ENCODE peak calls at places on chromosomes 11 and 22, in four cellular contexts. J, S, L and W are unnamed samples.

GRCh38 chr22:22867996-22868715 is 19.5 kb upstream of the IGLL5 start:
- DNase-seq in J (no peak), S (no peak), L (no peak), W (no peak)

GRCh38 chr11:124746621-124747243 is 5.3 kb downstream of the VSIG2 start:
- DNase-seq in J (peak; percentile 29), S (peak; percentile 27), L (no peak), W (no peak)

GRCh38 chr11:66815646-66816045 is 27.6 kb upstream of the RCE1 start:
- DNase-seq in J (no peak), S (no peak), L (no peak), W (no peak)

GRCh38 chr11:56013805-56014204 is 13.6 kb upstream of the OR5AS1 start:
- DNase-seq in J (no peak), S (no peak), L (no peak), W (no peak)

GRCh38 chr11:117328414-117329010 is 858 bp downstream of the CEP164 start:
- DNase-seq in J (peak; percentile 53), S (no peak), L (no peak), W (no peak)

GRCh38 chr22:44686873-44687600 is 15.0 kb upstream of the PRR5 start:
- DNase-seq in J (no peak), S (no peak), L (no peak), W (no peak)

GRCh38 chr22:43681724-43682360 is 130.3 kb downstream of the EFCAB6 start:
- DNase-seq in J (no peak), S (no peak), L (no peak), W (no peak)

GRCh38 chr11:114213622-114214021 is 82.6 kb upstream of the NNMT start:
- DNase-seq in J (no peak), S (no peak), L (no peak), W (no peak)

GRCh38 chr11:18844753-18845367 is 53.3 kb upstream of the PTPN5 start:
- DNase-seq in J (peak; percentile 42), S (no peak), L (no peak), W (no peak)

GRCh38 chr11:118304227-118304808 is at the start of gene CD3E:
- DNase-seq in J (no peak), S (no peak), L (no peak), W (no peak)

GRCh38 chr11:76263657-76264056 is 57.4 kb upstream of the WNT11 start:
- DNase-seq in J (no peak), S (no peak), L (no peak), W (no peak)

GRCh38 chr11:111445586-111445985 is 66.5 kb upstream of the POU2AF1 start:
- DNase-seq in J (no peak), S (no peak), L (no peak), W (no peak)

GRCh38 chr11:86446163-86446923 is 71.7 kb downstream of the CCDC81 start:
- DNase-seq in J (no peak), S (no peak), L (no peak), W (peak; percentile 56)

GRCh38 chr11:73623651-73624050 is 22.7 kb upstream of the PLEKHB1 start:
- DNase-seq in J (peak; percentile 81), S (no peak), L (no peak), W (no peak)
- TF ChIP-seq CTCF in J (no peak), S (no peak), L (no peak), W (no peak)

GRCh38 chr22:26367402-26368245 is 61.4 kb upstream of the ASPHD2 start:
- DNase-seq in J (peak; percentile 68), S (no peak), L (no peak), W (no peak)
- TF ChIP-seq CTCF in J (peak; percentile 83), S (peak; percentile 78), L (peak; percentile 52), W (peak; percentile 85)

GRCh38 chr11:83746921-83747585 is 460.9 kb upstream of the CCDC90B start:
- DNase-seq in J (no peak), S (no peak), L (no peak), W (no peak)

DNA sequence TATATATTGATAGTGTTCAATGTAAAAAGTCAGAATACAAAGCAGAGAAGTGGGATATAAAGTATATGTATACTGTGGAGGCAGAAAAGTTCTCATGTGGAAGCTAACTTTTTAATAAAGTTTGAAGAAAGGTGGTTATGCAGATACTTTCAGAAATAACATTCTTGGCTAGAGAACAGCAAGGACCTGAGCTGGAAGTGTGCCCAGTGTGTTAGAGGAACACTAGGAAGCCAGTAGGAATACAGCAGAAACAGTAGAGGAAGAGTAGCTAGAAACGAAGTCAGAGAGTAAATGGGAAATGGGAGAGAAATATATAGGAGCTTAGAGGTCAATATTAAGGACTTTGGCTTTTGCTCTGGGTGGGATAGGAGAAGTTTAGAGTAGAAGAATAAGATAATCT is 464.9 kb upstream of the CCDC90B start:
- DNase-seq in J (no peak), S (no peak), L (no peak), W (no peak)
- TF ChIP-seq CTCF in J (no peak), S (no peak), L (no peak), W (no peak)

GRCh38 chr11:12526789-12527188 is 147.4 kb upstream of the TEAD1 start:
- DNase-seq in J (no peak), S (no peak), L (no peak), W (no peak)

GRCh38 chr11:12525466-12526055 is 148.2 kb downstream of the PARVA start:
- DNase-seq in J (no peak), S (no peak), L (no peak), W (no peak)

GRCh38 chr11:12518606-12519385 is 141.4 kb downstream of the PARVA start:
- DNase-seq in J (no peak), S (no peak), L (no peak), W (no peak)

GRCh38 chr11:12524865-12525264 is 147.5 kb downstream of the PARVA start:
- DNase-seq in J (no peak), S (no peak), L (no peak), W (no peak)

GRCh38 chr11:12523180-12523924 is 146.0 kb downstream of the PARVA start:
- DNase-seq in J (no peak), S (no peak), L (no peak), W (no peak)
- TF ChIP-seq CTCF in J (no peak), S (no peak), L (no peak), W (no peak)

DNA sequence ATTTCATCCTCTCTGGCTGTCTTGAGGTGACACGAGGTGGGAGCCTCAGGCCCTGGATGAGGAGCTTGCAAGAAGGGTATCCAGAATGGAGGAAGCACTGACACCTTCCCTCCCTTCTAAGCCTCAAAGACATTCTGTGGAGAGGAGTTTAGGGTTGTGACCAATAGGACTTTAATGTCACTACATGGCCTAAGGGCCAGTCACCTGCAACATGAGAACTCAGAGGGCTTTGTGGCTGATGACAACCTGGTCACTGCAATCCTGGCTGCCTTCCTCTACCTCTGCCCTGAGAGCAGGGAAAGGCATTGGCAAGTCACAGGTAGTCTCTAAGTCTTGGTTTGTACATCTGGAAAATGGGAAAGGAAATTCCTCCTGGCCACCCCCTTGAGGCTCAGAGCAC is 33.7 kb downstream of the PISD start:
- DNase-seq in J (no peak), S (no peak), L (no peak), W (no peak)
- TF ChIP-seq CTCF in J (no peak), S (no peak), L (no peak), W (no peak)

GRCh38 chr11:44609028-44609782 is 43.7 kb downstream of the CD82 start:
- DNase-seq in J (peak; percentile 58), S (no peak), L (no peak), W (no peak)

GRCh38 chr11:44609783-44610155 is 44.3 kb downstream of the CD82 start:
- DNase-seq in J (no peak), S (no peak), L (no peak), W (no peak)

GRCh38 chr11:44611687-44612437 is 46.4 kb downstream of the CD82 start:
- DNase-seq in J (no peak), S (no peak), L (no peak), W (no peak)

GRCh38 chr11:44610556-44610955 is 45.1 kb downstream of the CD82 start:
- DNase-seq in J (no peak), S (no peak), L (no peak), W (no peak)

GRCh38 chr11:44611088-44611487 is 45.6 kb downstream of the CD82 start:
- DNase-seq in J (no peak), S (no peak), L (no peak), W (no peak)
- TF ChIP-seq CTCF in J (no peak), S (no peak), L (no peak), W (no peak)

GRCh38 chr11:10511046-10511711 is 29.8 kb downstream of the RNF141 start:
- DNase-seq in J (no peak), S (no peak), L (no peak), W (no peak)

GRCh38 chr11:10514713-10515112 is 26.3 kb downstream of the RNF141 start:
- DNase-seq in J (no peak), S (no peak), L (no peak), W (no peak)

GRCh38 chr11:10515418-10515817 is 25.6 kb downstream of the RNF141 start:
- DNase-seq in J (no peak), S (no peak), L (no peak), W (no peak)

GRCh38 chr11:10518123-10518522 is 22.9 kb downstream of the RNF141 start:
- DNase-seq in J (no peak), S (no peak), L (no peak), W (no peak)

DNA sequence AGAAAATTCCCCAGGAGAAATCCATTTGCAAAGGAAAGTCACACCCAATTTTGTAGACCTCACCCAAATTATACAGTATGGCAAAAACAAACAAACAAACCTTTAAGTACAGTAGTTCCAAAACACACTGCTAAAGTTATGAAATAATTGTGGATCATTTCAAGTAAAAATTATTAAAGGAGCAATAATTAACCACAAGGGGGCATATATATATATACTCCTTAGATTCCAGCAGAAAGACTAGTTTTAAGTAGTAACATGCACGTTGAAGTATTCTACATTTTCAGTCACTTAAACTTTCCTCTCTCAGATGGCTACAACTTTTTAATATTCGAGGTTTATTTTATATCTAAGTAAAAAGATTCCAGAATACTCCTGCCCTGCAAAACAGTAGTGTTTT is 26.8 kb downstream of the RNF141 start:
- DNase-seq in J (no peak), S (no peak), L (no peak), W (no peak)
- TF ChIP-seq CTCF in J (no peak), S (peak; percentile 51), L (no peak), W (peak; percentile 61)

GRCh38 chr11:82676483-82677094 is 57.1 kb downstream of the FAM181B start:
- DNase-seq in J (no peak), S (no peak), L (no peak), W (no peak)

GRCh38 chr11:82683029-82683428 is 50.6 kb downstream of the FAM181B start:
- DNase-seq in J (no peak), S (no peak), L (no peak), W (no peak)

GRCh38 chr11:82680252-82680651 is 53.4 kb downstream of the FAM181B start:
- DNase-seq in J (peak; percentile 48), S (no peak), L (no peak), W (no peak)

GRCh38 chr11:82686211-82686610 is 47.5 kb downstream of the FAM181B start:
- DNase-seq in J (no peak), S (no peak), L (no peak), W (no peak)

DNA sequence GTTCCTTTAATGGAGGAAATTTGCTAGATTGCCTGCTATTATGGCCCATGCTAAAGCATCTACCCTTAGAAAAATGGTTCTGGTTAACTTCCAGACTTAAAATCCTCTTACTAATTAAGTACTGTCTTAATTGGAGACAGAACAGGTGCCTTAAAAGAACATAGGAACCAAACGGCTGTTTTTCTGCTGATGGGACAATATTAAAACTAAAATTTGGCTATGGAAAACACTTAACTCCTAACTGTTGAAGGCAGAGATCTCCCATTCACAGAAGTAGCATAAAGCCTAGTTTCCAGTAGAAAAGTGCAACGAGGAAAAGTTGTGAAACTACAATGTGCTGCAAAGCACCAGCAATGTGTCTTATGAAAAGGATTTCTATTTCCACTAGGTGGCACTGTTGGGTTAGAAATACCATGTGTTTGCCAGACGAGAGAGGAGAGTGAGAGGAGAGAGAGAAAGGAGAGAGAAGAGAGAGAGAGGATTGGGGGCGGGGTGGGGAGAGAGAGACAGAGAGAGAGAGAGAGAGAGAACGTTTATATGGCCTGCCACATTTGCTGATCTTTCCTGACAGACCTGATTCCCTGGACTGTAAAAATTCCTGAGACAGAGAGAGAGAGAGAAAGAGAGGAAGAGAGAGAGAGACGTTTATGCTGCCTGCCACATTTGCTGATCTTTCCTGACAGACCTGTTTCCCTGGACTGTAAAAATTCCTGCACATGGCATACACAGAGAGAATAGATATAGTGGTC is 51.5 kb downstream of the FAM181B start:
- DNase-seq in J (peak; percentile 71), S (peak; percentile 24), L (no peak), W (no peak)
- TF ChIP-seq CTCF in J (peak; percentile 49), S (peak; percentile 61), L (peak; percentile 47), W (peak; percentile 72)